ENCODE peak calls at places on chromosomes 5 and 9, in four cellular contexts. One of them, this sample, is unnamed. For H3K27me3, the result is how much of the 10 kb centered on the place peaks cover.

GRCh38 chr5:107669543-107670027 is 1.2 kb downstream of the EFNA5 start:
- DNase-seq in Caco-2: no peak
- DNase-seq in GM23338: peak
- DNase-seq in pancreas: peak
- DNase-seq in this sample: no peak

GRCh38 chr5:180330810-180331646 is 22.1 kb downstream of the GFPT2 start:
- DNase-seq in pancreas: peak
- DNase-seq in GM23338: no peak
- DNase-seq in Caco-2: no peak
- DNase-seq in this sample: no peak

GRCh38 chr5:160792281-160792680 is 59.7 kb downstream of the ATP10B start:
- DNase-seq in pancreas: no peak
- DNase-seq in Caco-2: no peak
- DNase-seq in GM23338: no peak
- DNase-seq in this sample: no peak

GRCh38 chr9:124779368-124780059 is 2.6 kb downstream of the OLFML2A start:
- DNase-seq in pancreas: no peak
- DNase-seq in Caco-2: no peak
- DNase-seq in GM23338: peak
- DNase-seq in this sample: no peak

GRCh38 chr9:76893395-76893932 is 12.4 kb downstream of the PRUNE2 start:
- DNase-seq in GM23338: no peak
- DNase-seq in pancreas: no peak
- DNase-seq in Caco-2: no peak
- DNase-seq in this sample: no peak

GRCh38 chr5:77637170-77638074 is 1.1 kb downstream of the OTP start:
- DNase-seq in GM23338: peak
- DNase-seq in Caco-2: no peak
- DNase-seq in pancreas: no peak
- DNase-seq in this sample: no peak

GRCh38 chr9:102479191-102479590 is 515.9 kb upstream of the CYLC2 start:
- DNase-seq in Caco-2: no peak
- DNase-seq in GM23338: no peak
- DNase-seq in pancreas: no peak
- DNase-seq in this sample: no peak

GRCh38 chr5:83653669-83654068 is 67.0 kb downstream of the HAPLN1 start:
- DNase-seq in pancreas: no peak
- DNase-seq in GM23338: no peak
- DNase-seq in Caco-2: no peak
- DNase-seq in this sample: no peak

GRCh38 chr5:97764700-97765099 is 581.7 kb upstream of the RIOK2 start:
- DNase-seq in GM23338: no peak
- DNase-seq in pancreas: no peak
- DNase-seq in Caco-2: no peak
- DNase-seq in this sample: no peak

GRCh38 chr9:32500768-32501167 is 25.2 kb downstream of the RIGI start:
- DNase-seq in GM23338: no peak
- DNase-seq in Caco-2: no peak
- DNase-seq in pancreas: no peak
- DNase-seq in this sample: no peak

GRCh38 chr5:141513627-141514329 is 24.9 kb downstream of the PCDHGC5 start:
- DNase-seq in GM23338: peak
- DNase-seq in Caco-2: no peak
- DNase-seq in pancreas: peak
- DNase-seq in this sample: peak

GRCh38 chr5:96176022-96176421 is 214.4 kb upstream of the ELL2 start:
- DNase-seq in GM23338: no peak
- DNase-seq in Caco-2: no peak
- DNase-seq in pancreas: no peak
- DNase-seq in this sample: no peak

GRCh38 chr5:124056326-124057160 is 544.6 kb downstream of the CSNK1G3 start:
- DNase-seq in pancreas: no peak
- DNase-seq in Caco-2: no peak
- DNase-seq in GM23338: no peak
- DNase-seq in this sample: no peak

GRCh38 chr5:123093279-123094226 is 4.5 kb downstream of the PRDM6 start:
- DNase-seq in Caco-2: no peak
- DNase-seq in GM23338: peak
- DNase-seq in pancreas: no peak
- DNase-seq in this sample: no peak

GRCh38 chr5:172303090-172303995 is 19.8 kb upstream of the UBTD2 start:
- DNase-seq in Caco-2: no peak
- DNase-seq in pancreas: no peak
- DNase-seq in GM23338: no peak
- DNase-seq in this sample: no peak

GRCh38 chr5:156971415-156971814 is 8.4 kb upstream of the TIMD4 start:
- DNase-seq in Caco-2: no peak
- DNase-seq in pancreas: no peak
- DNase-seq in GM23338: no peak
- DNase-seq in this sample: no peak

GRCh38 chr5:6472792-6473191 is 24.1 kb downstream of the UBE2QL1 start:
- DNase-seq in pancreas: peak
- DNase-seq in Caco-2: no peak
- DNase-seq in GM23338: no peak
- DNase-seq in this sample: no peak

GRCh38 chr5:5141625-5142527 is 1.7 kb downstream of the ADAMTS16 start:
- DNase-seq in Caco-2: no peak
- DNase-seq in GM23338: peak
- DNase-seq in pancreas: no peak
- DNase-seq in this sample: peak

GRCh38 chr5:135245521-135246499 is 153.2 kb downstream of the MACROH2A1 start:
- DNase-seq in pancreas: no peak
- DNase-seq in Caco-2: peak
- DNase-seq in GM23338: no peak
- DNase-seq in this sample: no peak

GRCh38 chr5:159003045-159004030 is 96.4 kb downstream of the EBF1 start:
- DNase-seq in Caco-2: no peak
- DNase-seq in pancreas: no peak
- DNase-seq in GM23338: no peak
- DNase-seq in this sample: peak

GRCh38 chr9:124188331-124189110 is 69.2 kb upstream of the NEK6 start:
- DNase-seq in Caco-2: no peak
- DNase-seq in pancreas: no peak
- DNase-seq in GM23338: no peak
- DNase-seq in this sample: no peak

GRCh38 chr9:91047993-91048607 is 246.5 kb downstream of the SYK start:
- DNase-seq in pancreas: no peak
- DNase-seq in GM23338: no peak
- DNase-seq in Caco-2: no peak
- DNase-seq in this sample: no peak

GRCh38 chr5:132190161-132190817 is 37.4 kb downstream of the P4HA2 start:
- DNase-seq in Caco-2: no peak
- DNase-seq in pancreas: no peak
- DNase-seq in GM23338: peak
- DNase-seq in this sample: peak

GRCh38 chr5:83991566-83992224 is 271.0 kb upstream of the HAPLN1 start:
- DNase-seq in pancreas: no peak
- DNase-seq in Caco-2: no peak
- DNase-seq in GM23338: no peak
- DNase-seq in this sample: no peak

GRCh38 chr5:43141211-43141610 is 20.5 kb downstream of the ZNF131 start:
- DNase-seq in Caco-2: no peak
- DNase-seq in GM23338: no peak
- DNase-seq in pancreas: no peak
- DNase-seq in this sample: no peak

GRCh38 chr9:136694163-136694864 is 7.1 kb upstream of the AGPAT2 start:
- DNase-seq in Caco-2: peak
- DNase-seq in pancreas: peak
- DNase-seq in GM23338: peak
- DNase-seq in this sample: no peak

GRCh38 chr9:112104901-112105300 is 70.2 kb downstream of the SUSD1 start:
- DNase-seq in GM23338: no peak
- DNase-seq in Caco-2: no peak
- DNase-seq in pancreas: no peak
- DNase-seq in this sample: no peak

GRCh38 chr9:73643379-73644013 is 491.8 kb downstream of the ANXA1 start:
- DNase-seq in GM23338: no peak
- DNase-seq in Caco-2: no peak
- DNase-seq in pancreas: no peak
- DNase-seq in this sample: no peak

GRCh38 chr9:119758241-119758640 is 389.0 kb upstream of the BRINP1 start:
- DNase-seq in Caco-2: no peak
- DNase-seq in pancreas: no peak
- DNase-seq in GM23338: no peak
- DNase-seq in this sample: no peak

DNA sequence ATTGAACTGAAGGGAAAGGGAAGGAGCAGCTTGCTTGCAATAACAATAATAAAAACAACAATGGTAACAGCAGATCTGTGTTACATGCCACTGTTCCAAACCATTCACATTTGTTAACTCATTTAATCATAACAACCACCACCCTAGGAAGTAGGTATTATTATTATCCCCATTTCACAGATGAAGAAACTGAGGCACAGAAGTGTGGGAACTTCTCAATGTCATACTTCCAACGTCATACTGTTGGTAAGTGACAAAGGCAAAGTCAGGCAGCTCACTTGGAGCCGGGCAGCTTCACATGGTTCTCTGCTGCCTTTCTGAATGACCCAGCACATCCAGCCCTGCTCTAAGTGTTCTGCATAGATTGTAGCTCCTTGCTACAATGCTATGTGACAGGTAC is 72.6 kb downstream of the FOXD1 start:
- DNase-seq in GM23338: no peak
- DNase-seq in pancreas: no peak
- DNase-seq in Caco-2: no peak
- DNase-seq in this sample: no peak
- H3K27me3 ChIP-seq in GM23338: half or more
- H3K27me3 ChIP-seq in pancreas: under half
- H3K27me3 ChIP-seq in Caco-2: under half
- H3K27me3 ChIP-seq in this sample: under half

DNA sequence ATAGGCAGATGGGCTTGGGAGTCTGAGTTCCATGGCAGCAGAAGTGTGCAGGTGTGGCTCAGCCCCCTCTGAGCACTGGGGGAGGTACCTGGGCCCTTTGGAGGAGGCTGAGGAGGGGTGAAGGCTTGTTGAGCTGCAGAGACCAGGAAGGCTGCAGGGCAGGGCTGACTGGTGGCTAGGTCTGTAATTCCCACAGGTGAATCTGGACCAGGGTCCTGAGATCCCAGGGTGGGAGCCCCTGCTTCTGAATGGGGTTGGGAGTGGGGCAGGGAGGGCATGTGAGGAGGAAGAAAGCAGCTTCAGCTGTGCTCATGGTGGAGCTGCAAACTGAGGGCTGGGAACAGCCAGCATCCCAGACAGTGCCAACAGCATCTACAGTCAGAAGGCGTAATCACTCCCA is 111.1 kb downstream of the CACNA1B start:
- DNase-seq in pancreas: no peak
- DNase-seq in GM23338: no peak
- DNase-seq in Caco-2: no peak
- DNase-seq in this sample: no peak
- H3K27me3 ChIP-seq in pancreas: under half
- H3K27me3 ChIP-seq in GM23338: under half
- H3K27me3 ChIP-seq in Caco-2: under half
- H3K27me3 ChIP-seq in this sample: under half

DNA sequence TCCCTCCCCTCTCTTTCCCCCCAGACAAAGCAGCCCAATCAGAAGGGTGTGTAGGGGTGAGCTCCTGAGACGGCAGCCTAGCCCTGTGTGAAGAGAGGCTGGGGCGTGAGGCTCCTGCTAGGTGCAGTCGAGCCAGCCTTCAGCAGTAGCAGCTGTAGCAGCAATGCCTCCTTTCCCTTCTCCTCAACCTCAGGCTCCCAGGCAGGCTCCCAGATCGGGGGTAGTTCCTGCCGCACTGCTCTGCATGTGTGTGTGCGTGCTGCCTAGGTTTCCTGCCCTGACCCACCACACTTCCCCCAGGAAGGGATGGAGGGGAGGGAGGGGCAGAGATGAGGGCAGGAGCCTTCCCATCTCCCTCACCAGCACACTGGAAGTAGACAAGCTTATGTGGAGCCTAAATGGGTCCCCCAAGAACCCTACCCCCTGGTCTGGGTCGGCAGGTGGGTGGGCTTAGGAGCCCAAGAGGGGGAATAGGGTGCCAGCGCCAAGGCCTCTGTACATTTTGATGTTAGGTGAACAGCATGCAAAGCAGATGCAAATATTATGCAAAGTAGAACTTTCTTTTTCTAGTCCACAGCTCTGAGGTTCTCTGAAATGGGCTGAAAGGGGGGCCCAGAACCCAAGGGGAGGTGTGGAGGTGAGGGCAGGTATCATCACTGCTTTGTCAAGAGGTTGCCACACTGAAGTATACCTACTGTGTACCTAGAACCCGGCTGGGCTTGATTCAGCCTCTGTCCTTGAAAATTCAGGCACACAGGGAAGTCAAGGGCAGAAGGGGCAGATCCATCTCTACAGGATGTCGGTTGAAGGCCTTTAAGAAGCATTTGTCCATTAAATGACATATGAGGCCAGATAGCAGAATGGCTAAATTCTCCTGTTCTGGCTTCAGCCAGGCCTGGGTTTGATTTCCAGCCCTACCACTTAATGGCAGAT is 57.8 kb downstream of the CXXC5 start:
- DNase-seq in GM23338: peak
- DNase-seq in pancreas: no peak
- DNase-seq in Caco-2: no peak
- DNase-seq in this sample: no peak
- H3K27me3 ChIP-seq in GM23338: under half
- H3K27me3 ChIP-seq in pancreas: under half
- H3K27me3 ChIP-seq in Caco-2: under half
- H3K27me3 ChIP-seq in this sample: under half

DNA sequence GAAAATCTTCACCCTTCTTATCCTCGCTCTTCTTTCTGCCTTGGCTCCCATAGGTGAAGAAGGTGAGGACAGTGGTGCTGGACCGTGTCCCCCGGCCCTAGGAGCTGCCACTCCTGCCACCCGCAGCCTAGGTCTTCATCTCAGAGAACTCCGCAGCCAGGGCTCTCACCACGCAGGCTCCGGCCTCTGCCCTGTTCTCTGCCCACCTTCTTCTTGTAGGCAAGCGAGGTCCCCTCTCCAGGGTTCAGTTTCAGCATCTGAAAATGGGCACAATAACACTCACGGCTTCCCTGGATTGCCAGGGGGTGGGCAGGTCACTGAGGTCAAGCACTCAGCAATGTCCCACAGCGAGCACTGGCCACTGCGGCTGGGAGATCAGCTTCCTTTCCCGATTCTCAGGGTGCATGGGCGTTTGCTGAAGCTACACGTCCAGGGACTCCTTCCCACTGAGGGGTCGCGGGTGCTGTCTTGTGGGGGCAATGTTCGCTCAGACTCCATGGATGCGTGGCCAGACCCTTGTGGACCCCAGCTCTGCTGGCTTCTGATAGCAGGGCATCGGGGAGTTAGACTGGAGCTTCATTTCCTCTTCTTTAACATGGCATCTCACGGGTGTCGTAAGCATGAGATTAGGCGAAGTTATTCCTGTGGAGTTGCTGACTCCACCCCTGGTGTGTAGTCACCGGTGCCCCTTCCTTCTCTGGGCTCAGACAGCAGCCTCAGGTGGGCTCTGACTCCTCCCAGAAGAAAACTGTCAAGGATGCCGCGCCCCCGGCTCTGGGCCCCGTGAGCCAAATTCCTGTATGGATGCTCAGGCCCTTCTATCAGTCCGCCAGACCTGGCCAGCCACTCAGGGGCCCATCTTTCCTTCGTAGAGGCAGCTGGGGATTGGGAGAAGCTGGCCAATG is 145.1 kb upstream of the IRX2 start:
- DNase-seq in pancreas: no peak
- DNase-seq in Caco-2: no peak
- DNase-seq in GM23338: no peak
- DNase-seq in this sample: no peak
- H3K27me3 ChIP-seq in pancreas: under half
- H3K27me3 ChIP-seq in Caco-2: under half
- H3K27me3 ChIP-seq in GM23338: under half
- H3K27me3 ChIP-seq in this sample: under half